ENCODE peak calls at places on chromosomes 11 and 22, in five cellular contexts. F, Q, Y, V and Z are unnamed samples.

GRCh38 chr11:105092255-105093239 is 47.0 kb downstream of the CARD18 start:
- DNase-seq in V (no peak), Q (no peak), F (peak; percentile 25), Y (no peak), Z (no peak)

GRCh38 chr22:37413546-37413945 is 13.7 kb downstream of the ELFN2 start:
- DNase-seq in F (no peak), Q (no peak), Y (no peak), V (no peak), Z (no peak)

GRCh38 chr11:103633037-103633788 is 403.2 kb upstream of the DDI1 start:
- DNase-seq in Q (no peak), V (no peak), F (peak; percentile 86), Y (no peak), Z (no peak)

GRCh38 chr11:70532066-70532440 is 133.7 kb downstream of the CTTN start:
- DNase-seq in F (no peak), V (no peak), Q (no peak), Y (no peak), Z (no peak)

GRCh38 chr22:41367680-41368542 is 13.8 kb upstream of the TEF start:
- DNase-seq in V (no peak), F (peak; percentile 62), Q (peak; percentile 63), Y (peak; percentile 45), Z (peak; percentile 49)

GRCh38 chr11:126561327-126561893 is 205.9 kb downstream of the ST3GAL4 start:
- DNase-seq in Q (peak; percentile 39), F (peak; percentile 75), V (no peak), Y (peak; percentile 78), Z (no peak)

GRCh38 chr11:17810736-17811135 is 76.2 kb downstream of the KCNC1 start:
- DNase-seq in F (peak; percentile 66), Q (no peak), Y (no peak), V (no peak), Z (peak; percentile 20)

GRCh38 chr11:3738241-3738640 is 59.1 kb downstream of the NUP98 start:
- DNase-seq in Y (no peak), F (peak; percentile 54), V (no peak), Q (no peak), Z (no peak)

GRCh38 chr22:23047742-23048141 is 22.6 kb upstream of the GNAZ start:
- DNase-seq in F (no peak), Y (peak; percentile 26), Q (no peak), V (no peak), Z (no peak)

GRCh38 chr11:86214710-86215109 is 29.8 kb upstream of the EED start:
- DNase-seq in Q (no peak), Y (no peak), V (no peak), F (no peak), Z (no peak)

GRCh38 chr22:36918730-36919129 is 5.3 kb downstream of the CSF2RB start:
- DNase-seq in F (no peak), Q (no peak), Y (no peak), V (no peak), Z (no peak)

GRCh38 chr11:107606122-107606521 is 15.2 kb downstream of the ELMOD1 start:
- DNase-seq in Q (no peak), Y (peak; percentile 51), F (no peak), V (no peak), Z (no peak)

GRCh38 chr11:9075441-9076000 is 15.9 kb downstream of the SCUBE2 start:
- DNase-seq in Q (no peak), Y (no peak), F (peak; percentile 20), V (no peak), Z (peak; percentile 36)

GRCh38 chr22:42992092-42992491 is 22.9 kb downstream of the PACSIN2 start:
- DNase-seq in Q (no peak), V (no peak), Y (no peak), F (no peak), Z (no peak)
- H3K4me1 ChIP-seq in Q (peaks cover 29% of the 10 kb centered on the region), V (no peaks in the 10 kb centered on the region), Y (peaks cover 9% of the 10 kb centered on the region), F (peaks cover 22% of the 10 kb centered on the region), Z (no peaks in the 10 kb centered on the region)

GRCh38 chr11:77981346-77981947 is 13.0 kb downstream of the INTS4 start:
- DNase-seq in F (peak; percentile 44), Y (no peak), Q (no peak), V (no peak), Z (no peak)
- H3K4me1 ChIP-seq in F (no peaks in the 10 kb centered on the region), Y (no peaks in the 10 kb centered on the region), Q (no peaks in the 10 kb centered on the region), V (no peaks in the 10 kb centered on the region), Z (no peaks in the 10 kb centered on the region)

DNA sequence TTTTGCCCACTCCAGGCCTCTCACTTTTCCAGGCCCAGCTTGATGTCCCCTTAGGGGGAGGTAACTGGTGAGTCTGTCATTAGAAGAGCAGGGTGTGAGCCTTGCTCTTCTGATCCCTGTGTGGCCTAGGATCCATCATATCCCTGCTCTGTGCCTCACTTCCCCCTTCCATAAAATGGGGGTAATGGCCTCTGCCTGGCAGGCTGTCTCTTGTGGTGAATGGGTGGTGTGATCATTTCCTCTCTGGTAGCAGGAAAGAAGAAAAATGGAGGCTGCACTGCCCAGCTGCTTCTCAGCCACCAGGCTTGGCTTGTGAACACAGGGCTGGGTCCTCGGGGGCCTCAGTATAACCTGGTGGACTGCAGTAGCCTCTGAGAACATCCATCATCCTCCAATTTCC is 5.6 kb downstream of the ARHGEF17 start:
- DNase-seq in V (no peak), Y (no peak), Q (no peak), F (no peak), Z (no peak)
- H3K4me1 ChIP-seq in V (no peaks in the 10 kb centered on the region), Y (no peaks in the 10 kb centered on the region), Q (peaks cover 63% of the 10 kb centered on the region), F (peaks cover 56% of the 10 kb centered on the region), Z (no peaks in the 10 kb centered on the region)

GRCh38 chr11:50088231-50088630 is 55.6 kb downstream of the OR4C45 start:
- DNase-seq in F (no peak), Y (no peak), V (no peak), Q (no peak), Z (no peak)
- H3K4me1 ChIP-seq in F (no peaks in the 10 kb centered on the region), Y (no peaks in the 10 kb centered on the region), V (no peaks in the 10 kb centered on the region), Q (no peaks in the 10 kb centered on the region), Z (no peaks in the 10 kb centered on the region)

DNA sequence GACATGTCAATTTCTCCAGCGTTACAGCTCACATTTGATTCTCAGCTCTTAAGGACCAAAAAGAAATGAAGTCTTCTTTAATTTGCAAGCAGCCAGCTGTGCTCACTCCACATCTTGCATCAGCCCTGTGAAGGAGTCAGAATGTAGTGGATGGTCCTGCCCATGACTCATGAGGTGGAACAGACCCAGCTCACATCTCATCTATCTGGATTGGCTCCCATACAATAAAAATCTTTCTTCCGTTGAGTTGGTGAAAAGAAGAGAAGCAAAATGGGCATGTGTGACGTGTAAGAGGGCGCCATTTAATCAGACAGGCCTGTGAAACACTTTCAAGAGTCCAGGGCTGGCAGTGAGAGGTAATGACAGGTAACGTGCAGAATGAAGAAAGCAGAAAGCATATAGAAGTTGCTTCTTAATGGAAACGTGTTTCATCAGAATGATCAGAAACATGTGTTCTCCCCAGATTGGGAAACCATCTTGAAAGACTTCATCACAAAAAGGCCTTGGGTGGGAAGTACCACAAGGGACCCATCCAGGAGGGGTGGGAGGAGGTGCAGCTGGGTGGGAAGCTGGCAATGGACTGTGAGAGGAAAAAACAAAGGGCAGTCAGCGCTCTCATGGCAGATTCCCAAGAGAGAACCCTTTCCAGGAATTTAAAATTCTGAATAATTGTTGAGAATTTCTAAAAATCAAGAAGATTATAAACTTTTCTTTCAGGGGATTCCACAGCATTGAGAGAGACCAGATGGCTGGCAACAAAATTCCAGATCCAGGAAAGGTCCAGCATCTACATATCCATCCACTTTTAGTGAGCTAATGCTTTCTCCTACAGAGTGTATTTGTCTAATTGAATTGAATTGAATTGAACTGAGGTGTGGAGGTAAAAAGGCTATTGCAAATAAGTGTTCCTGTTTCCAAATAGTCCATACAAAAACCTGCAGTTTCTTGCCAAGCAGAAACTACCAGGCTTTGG is 57.0 kb downstream of the ETS1 start:
- DNase-seq in Q (no peak), V (no peak), Y (no peak), F (peak; percentile 98), Z (no peak)
- H3K4me1 ChIP-seq in Q (peaks cover 1% of the 10 kb centered on the region), V (peaks cover 31% of the 10 kb centered on the region), Y (peaks cover 9% of the 10 kb centered on the region), F (no peaks in the 10 kb centered on the region), Z (no peaks in the 10 kb centered on the region)

DNA sequence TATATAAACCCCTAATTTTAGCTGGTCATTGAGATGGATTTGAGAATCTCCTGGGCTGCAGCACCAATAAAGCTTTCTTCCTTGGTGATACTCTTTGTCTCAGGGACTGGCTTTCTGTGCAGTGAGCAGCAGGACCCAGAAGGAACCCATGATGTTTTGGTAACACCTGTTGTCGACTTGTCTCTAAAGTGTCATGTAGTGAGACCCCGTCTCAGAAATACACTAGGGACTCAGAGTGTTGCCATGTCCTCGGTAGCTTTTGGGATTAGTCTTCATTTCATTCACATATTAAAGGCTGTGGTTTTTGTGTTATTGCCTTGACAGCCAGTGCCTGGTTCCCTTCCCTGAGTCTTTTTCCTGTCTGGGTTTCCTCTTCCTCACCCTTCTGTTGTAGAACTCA is 1078.7 kb downstream of the TBC1D22A start:
- DNase-seq in F (no peak), Q (no peak), V (no peak), Y (no peak), Z (no peak)
- H3K4me1 ChIP-seq in F (no peaks in the 10 kb centered on the region), Q (no peaks in the 10 kb centered on the region), V (no peaks in the 10 kb centered on the region), Y (no peaks in the 10 kb centered on the region), Z (no peaks in the 10 kb centered on the region)

GRCh38 chr11:746289-747175 is 732 bp upstream of the TALDO1 start:
- DNase-seq in Y (peak; percentile 65), V (no peak), Q (no peak), F (no peak), Z (peak; percentile 32)

GRCh38 chr11:748007-748359 is 719 bp downstream of the TALDO1 start:
- DNase-seq in Y (no peak), V (no peak), F (peak; percentile 34), Q (no peak), Z (no peak)

GRCh38 chr11:747176-748006 is at the start of gene TALDO1:
- DNase-seq in F (peak; percentile 89), Y (peak; percentile 93), Q (peak; percentile 92), V (peak; percentile 76), Z (peak; percentile 91)

DNA sequence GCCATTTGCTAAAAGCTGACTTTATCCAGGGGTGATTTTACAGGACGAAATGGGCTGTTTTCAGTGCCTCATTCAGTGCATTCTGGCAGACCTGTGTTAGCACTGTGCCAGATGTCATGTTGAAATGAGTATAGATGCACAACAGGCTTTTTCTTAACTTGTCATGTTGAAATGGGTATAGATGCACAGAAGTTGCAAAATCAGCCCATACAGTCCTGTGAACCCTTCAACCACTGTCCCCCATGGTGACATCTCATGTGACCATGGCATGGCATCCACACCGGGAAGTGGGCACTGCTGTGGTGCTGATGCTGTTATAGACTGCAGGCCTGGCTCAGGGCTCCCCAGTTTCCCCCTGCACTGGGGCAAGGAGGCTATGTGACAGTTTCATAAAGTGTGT is 2.5 kb downstream of the TALDO1 start:
- DNase-seq in Y (no peak), Q (no peak), V (no peak), F (no peak), Z (no peak)
- H3K4me1 ChIP-seq in Y (no peaks in the 10 kb centered on the region), Q (peaks cover 14% of the 10 kb centered on the region), V (peaks cover 17% of the 10 kb centered on the region), F (peaks cover 9% of the 10 kb centered on the region), Z (no peaks in the 10 kb centered on the region)

DNA sequence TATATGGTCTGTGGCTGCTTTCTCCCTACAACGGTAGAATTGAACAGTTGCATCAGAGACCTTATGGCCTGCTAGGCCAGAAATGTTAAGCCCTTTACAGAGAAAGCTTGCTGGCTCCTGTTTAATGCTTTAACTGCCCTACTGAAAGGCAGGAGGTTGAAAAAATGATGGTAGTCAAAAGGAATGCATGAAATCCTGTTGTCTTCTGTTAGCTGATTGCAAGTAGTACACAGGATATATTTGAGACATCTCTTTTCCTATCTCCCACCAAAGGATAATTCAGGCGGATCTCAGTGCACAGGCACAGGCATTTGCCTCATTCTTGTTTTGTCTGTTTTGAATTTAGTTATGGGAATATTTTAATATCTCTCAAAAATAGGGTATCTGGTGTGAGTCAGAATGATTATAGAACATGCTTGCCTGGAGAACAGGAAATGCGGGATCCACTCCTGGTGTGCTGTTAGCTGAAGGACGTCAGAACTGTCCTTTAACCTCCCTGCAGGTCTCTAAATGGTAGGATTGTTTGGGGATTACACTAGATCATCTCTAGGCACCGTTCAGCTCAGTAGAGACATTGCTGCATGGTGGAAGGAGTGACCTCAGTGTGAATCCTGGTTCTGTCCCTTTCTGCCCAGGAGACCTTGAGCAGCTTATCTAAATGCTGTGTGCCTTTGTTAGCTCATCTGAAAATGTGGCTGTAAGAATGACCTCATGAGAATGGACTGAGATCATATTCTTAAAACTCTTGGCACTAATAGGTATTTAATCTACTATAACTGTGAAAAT is 49.5 kb downstream of the PACS1 start:
- DNase-seq in V (no peak), F (peak; percentile 92), Q (no peak), Y (no peak), Z (peak; percentile 59)
- H3K4me1 ChIP-seq in V (peaks cover 83% of the 10 kb centered on the region), F (peaks cover 37% of the 10 kb centered on the region), Q (peaks cover 11% of the 10 kb centered on the region), Y (peaks cover 10% of the 10 kb centered on the region), Z (peaks cover 27% of the 10 kb centered on the region)